ENCODE peak calls at places on chromosomes 6 and 20, in eight cellular contexts. One of them, this sample, is unnamed.

GRCh38 chr6:11324453-11325023 is 92.1 kb upstream of the NEDD9 start:
- DNase-seq in HCT116: no peak
- DNase-seq in nephron progenitor cell: no peak
- DNase-seq in right atrium auricular region: no peak
- DNase-seq in HFFc6: no peak
- DNase-seq in GM10248: peak
- DNase-seq in Calu3: no peak
- DNase-seq in fibroblast of lung: no peak
- DNase-seq in this sample: peak

GRCh38 chr20:55386686-55387085 is 618.6 kb downstream of the CBLN4 start:
- DNase-seq in HCT116: no peak
- DNase-seq in nephron progenitor cell: no peak
- DNase-seq in right atrium auricular region: no peak
- DNase-seq in HFFc6: no peak
- DNase-seq in GM10248: no peak
- DNase-seq in Calu3: no peak
- DNase-seq in fibroblast of lung: no peak
- DNase-seq in this sample: no peak

GRCh38 chr20:31587545-31588389 is 17.3 kb upstream of the ID1 start:
- DNase-seq in HCT116: no peak
- DNase-seq in nephron progenitor cell: peak
- DNase-seq in right atrium auricular region: no peak
- DNase-seq in HFFc6: no peak
- DNase-seq in GM10248: peak
- DNase-seq in Calu3: no peak
- DNase-seq in fibroblast of lung: peak
- DNase-seq in this sample: peak

GRCh38 chr6:33417127-33417902 is 592 bp downstream of the CUTA start:
- DNase-seq in HCT116: no peak
- DNase-seq in nephron progenitor cell: peak
- DNase-seq in right atrium auricular region: no peak
- DNase-seq in HFFc6: peak
- DNase-seq in GM10248: no peak
- DNase-seq in Calu3: peak
- DNase-seq in fibroblast of lung: peak
- DNase-seq in this sample: no peak

GRCh38 chr20:41719151-41719550 is 101.0 kb upstream of the CHD6 start:
- DNase-seq in HCT116: no peak
- DNase-seq in nephron progenitor cell: no peak
- DNase-seq in right atrium auricular region: no peak
- DNase-seq in HFFc6: no peak
- DNase-seq in GM10248: no peak
- DNase-seq in Calu3: no peak
- DNase-seq in fibroblast of lung: no peak
- DNase-seq in this sample: no peak

GRCh38 chr6:87825865-87826264 is 123.8 kb upstream of the AKIRIN2 start:
- DNase-seq in HCT116: no peak
- DNase-seq in nephron progenitor cell: no peak
- DNase-seq in right atrium auricular region: no peak
- DNase-seq in HFFc6: no peak
- DNase-seq in GM10248: no peak
- DNase-seq in Calu3: no peak
- DNase-seq in fibroblast of lung: no peak
- DNase-seq in this sample: no peak

GRCh38 chr20:19288061-19288460 is 75.6 kb downstream of the SLC24A3 start:
- DNase-seq in HCT116: no peak
- DNase-seq in nephron progenitor cell: no peak
- DNase-seq in right atrium auricular region: no peak
- DNase-seq in HFFc6: no peak
- DNase-seq in GM10248: no peak
- DNase-seq in Calu3: no peak
- DNase-seq in fibroblast of lung: peak
- DNase-seq in this sample: no peak

GRCh38 chr20:4490595-4491280 is 231.0 kb upstream of the PRND start:
- DNase-seq in HCT116: no peak
- DNase-seq in nephron progenitor cell: no peak
- DNase-seq in right atrium auricular region: no peak
- DNase-seq in HFFc6: peak
- DNase-seq in GM10248: no peak
- DNase-seq in Calu3: no peak
- DNase-seq in fibroblast of lung: peak
- DNase-seq in this sample: no peak

GRCh38 chr6:22445946-22446345 is 123.4 kb upstream of the HDGFL1 start:
- DNase-seq in HCT116: no peak
- DNase-seq in nephron progenitor cell: no peak
- DNase-seq in right atrium auricular region: no peak
- DNase-seq in HFFc6: no peak
- DNase-seq in GM10248: no peak
- DNase-seq in Calu3: no peak
- DNase-seq in fibroblast of lung: no peak
- DNase-seq in this sample: no peak

GRCh38 chr20:53728359-53728758 is 134.7 kb upstream of the ZNF217 start:
- DNase-seq in HCT116: no peak
- DNase-seq in nephron progenitor cell: no peak
- DNase-seq in right atrium auricular region: no peak
- DNase-seq in HFFc6: no peak
- DNase-seq in GM10248: no peak
- DNase-seq in Calu3: no peak
- DNase-seq in fibroblast of lung: no peak
- DNase-seq in this sample: no peak

GRCh38 chr20:24478584-24478983 is 9.2 kb downstream of the SYNDIG1 start:
- DNase-seq in HCT116: no peak
- DNase-seq in nephron progenitor cell: no peak
- DNase-seq in right atrium auricular region: no peak
- DNase-seq in HFFc6: no peak
- DNase-seq in GM10248: no peak
- DNase-seq in Calu3: no peak
- DNase-seq in fibroblast of lung: no peak
- DNase-seq in this sample: no peak

GRCh38 chr20:36285746-36286447 is 20.2 kb upstream of the DLGAP4 start:
- DNase-seq in HCT116: no peak
- DNase-seq in nephron progenitor cell: no peak
- DNase-seq in right atrium auricular region: no peak
- DNase-seq in HFFc6: no peak
- DNase-seq in GM10248: no peak
- DNase-seq in Calu3: no peak
- DNase-seq in fibroblast of lung: no peak
- DNase-seq in this sample: peak

GRCh38 chr6:5302995-5303622 is 41.8 kb downstream of the FARS2 start:
- DNase-seq in HCT116: peak
- DNase-seq in nephron progenitor cell: peak
- DNase-seq in right atrium auricular region: no peak
- DNase-seq in HFFc6: no peak
- DNase-seq in GM10248: peak
- DNase-seq in Calu3: peak
- DNase-seq in fibroblast of lung: no peak
- DNase-seq in this sample: peak

GRCh38 chr6:28281288-28282064 is at the start of gene PGBD1:
- DNase-seq in HCT116: peak
- DNase-seq in nephron progenitor cell: peak
- DNase-seq in right atrium auricular region: peak
- DNase-seq in HFFc6: peak
- DNase-seq in GM10248: peak
- DNase-seq in Calu3: peak
- DNase-seq in fibroblast of lung: peak
- DNase-seq in this sample: peak

GRCh38 chr20:43409041-43409913 is 48.4 kb upstream of the SRSF6 start:
- DNase-seq in HCT116: peak
- DNase-seq in nephron progenitor cell: peak
- DNase-seq in right atrium auricular region: no peak
- DNase-seq in HFFc6: peak
- DNase-seq in GM10248: no peak
- DNase-seq in Calu3: peak
- DNase-seq in fibroblast of lung: peak
- DNase-seq in this sample: no peak

GRCh38 chr20:11041396-11041795 is 367.6 kb upstream of the JAG1 start:
- DNase-seq in HCT116: no peak
- DNase-seq in nephron progenitor cell: no peak
- DNase-seq in right atrium auricular region: no peak
- DNase-seq in HFFc6: no peak
- DNase-seq in GM10248: no peak
- DNase-seq in Calu3: no peak
- DNase-seq in fibroblast of lung: no peak
- DNase-seq in this sample: no peak

GRCh38 chr6:154928325-154928922 is 66.7 kb upstream of the TIAM2 start:
- DNase-seq in HCT116: peak
- DNase-seq in nephron progenitor cell: peak
- DNase-seq in right atrium auricular region: peak
- DNase-seq in HFFc6: peak
- DNase-seq in GM10248: peak
- DNase-seq in Calu3: peak
- DNase-seq in fibroblast of lung: peak
- DNase-seq in this sample: peak

GRCh38 chr6:140380371-140381218 is 1006.1 kb upstream of the CITED2 start:
- DNase-seq in HCT116: no peak
- DNase-seq in nephron progenitor cell: no peak
- DNase-seq in right atrium auricular region: no peak
- DNase-seq in HFFc6: no peak
- DNase-seq in GM10248: no peak
- DNase-seq in Calu3: no peak
- DNase-seq in fibroblast of lung: peak
- DNase-seq in this sample: no peak

DNA sequence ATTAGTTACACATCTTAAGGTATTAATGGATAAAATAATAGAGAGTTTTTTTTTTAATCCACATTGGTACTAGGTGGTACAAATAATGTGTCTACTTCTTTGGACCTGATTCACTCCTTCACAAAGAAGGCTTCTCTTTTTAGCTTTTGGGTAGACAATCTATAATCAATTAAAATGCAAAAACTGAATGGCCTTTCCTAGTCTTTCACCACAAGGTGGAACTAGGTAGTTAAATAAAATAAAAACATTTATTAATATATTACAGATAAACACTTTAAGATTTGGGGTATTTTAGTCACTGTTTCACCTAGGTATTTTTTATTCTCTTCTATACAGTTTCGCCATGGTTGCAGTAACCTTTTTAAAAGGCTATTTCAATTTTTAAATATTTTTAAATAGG is 68.3 kb upstream of the DST start:
- DNase-seq in HCT116: no peak
- DNase-seq in nephron progenitor cell: no peak
- DNase-seq in right atrium auricular region: no peak
- DNase-seq in HFFc6: no peak
- DNase-seq in GM10248: no peak
- DNase-seq in Calu3: no peak
- DNase-seq in fibroblast of lung: no peak
- DNase-seq in this sample: no peak
- TF ChIP-seq CTCF in HCT116: no peak
- TF ChIP-seq CTCF in nephron progenitor cell: no peak
- TF ChIP-seq CTCF in right atrium auricular region: no peak
- TF ChIP-seq CTCF in HFFc6: peak
- TF ChIP-seq CTCF in GM10248: no peak
- TF ChIP-seq CTCF in Calu3: no peak
- TF ChIP-seq CTCF in fibroblast of lung: no peak
- TF ChIP-seq CTCF in this sample: no peak

DNA sequence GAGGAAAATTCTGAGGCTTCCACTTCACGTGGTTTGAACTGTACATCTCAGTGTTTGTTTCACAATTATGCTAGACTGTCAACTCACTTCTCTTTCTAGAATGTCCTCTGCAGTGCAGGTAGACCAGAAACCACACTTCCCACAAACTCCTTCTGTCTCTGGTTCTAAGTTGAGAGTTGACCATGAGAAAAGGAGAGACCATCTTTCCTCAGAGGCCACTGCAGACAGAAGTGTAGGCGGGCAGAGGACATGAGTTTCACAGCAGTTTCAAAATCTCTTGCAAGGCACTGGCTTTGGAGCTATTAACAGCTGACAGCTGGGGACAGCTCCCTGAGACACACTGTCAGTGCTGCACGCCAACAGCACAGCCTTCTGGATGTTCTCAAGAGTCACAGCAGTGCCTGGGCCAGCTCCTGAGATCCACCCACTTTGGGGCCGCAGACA is 55.4 kb upstream of the MOXD1 start:
- DNase-seq in HCT116: no peak
- DNase-seq in nephron progenitor cell: peak
- DNase-seq in right atrium auricular region: peak
- DNase-seq in HFFc6: peak
- DNase-seq in GM10248: peak
- DNase-seq in Calu3: no peak
- DNase-seq in fibroblast of lung: peak
- DNase-seq in this sample: peak
- TF ChIP-seq CTCF in HCT116: no peak
- TF ChIP-seq CTCF in nephron progenitor cell: no peak
- TF ChIP-seq CTCF in right atrium auricular region: peak
- TF ChIP-seq CTCF in HFFc6: no peak
- TF ChIP-seq CTCF in GM10248: peak
- TF ChIP-seq CTCF in Calu3: no peak
- TF ChIP-seq CTCF in fibroblast of lung: no peak
- TF ChIP-seq CTCF in this sample: peak

GRCh38 chr20:62395311-62396242 is 8.7 kb downstream of the RPS21 start:
- DNase-seq in HCT116: no peak
- DNase-seq in nephron progenitor cell: no peak
- DNase-seq in right atrium auricular region: no peak
- DNase-seq in HFFc6: no peak
- DNase-seq in GM10248: no peak
- DNase-seq in Calu3: peak
- DNase-seq in fibroblast of lung: no peak
- DNase-seq in this sample: no peak
- TF ChIP-seq CTCF in HCT116: peak
- TF ChIP-seq CTCF in nephron progenitor cell: no peak
- TF ChIP-seq CTCF in right atrium auricular region: no peak
- TF ChIP-seq CTCF in HFFc6: no peak
- TF ChIP-seq CTCF in GM10248: no peak
- TF ChIP-seq CTCF in Calu3: peak
- TF ChIP-seq CTCF in fibroblast of lung: no peak
- TF ChIP-seq CTCF in this sample: no peak

GRCh38 chr6:604579-604978 is 52.3 kb downstream of the HUS1B start:
- DNase-seq in HCT116: no peak
- DNase-seq in nephron progenitor cell: no peak
- DNase-seq in right atrium auricular region: no peak
- DNase-seq in HFFc6: no peak
- DNase-seq in GM10248: no peak
- DNase-seq in Calu3: no peak
- DNase-seq in fibroblast of lung: no peak
- DNase-seq in this sample: no peak

GRCh38 chr6:606829-607379 is 50.0 kb downstream of the HUS1B start:
- DNase-seq in HCT116: no peak
- DNase-seq in nephron progenitor cell: no peak
- DNase-seq in right atrium auricular region: no peak
- DNase-seq in HFFc6: no peak
- DNase-seq in GM10248: no peak
- DNase-seq in Calu3: no peak
- DNase-seq in fibroblast of lung: no peak
- DNase-seq in this sample: no peak

GRCh38 chr6:599946-600448 is 56.9 kb downstream of the HUS1B start:
- DNase-seq in HCT116: no peak
- DNase-seq in nephron progenitor cell: no peak
- DNase-seq in right atrium auricular region: no peak
- DNase-seq in HFFc6: no peak
- DNase-seq in GM10248: no peak
- DNase-seq in Calu3: no peak
- DNase-seq in fibroblast of lung: no peak
- DNase-seq in this sample: no peak

DNA sequence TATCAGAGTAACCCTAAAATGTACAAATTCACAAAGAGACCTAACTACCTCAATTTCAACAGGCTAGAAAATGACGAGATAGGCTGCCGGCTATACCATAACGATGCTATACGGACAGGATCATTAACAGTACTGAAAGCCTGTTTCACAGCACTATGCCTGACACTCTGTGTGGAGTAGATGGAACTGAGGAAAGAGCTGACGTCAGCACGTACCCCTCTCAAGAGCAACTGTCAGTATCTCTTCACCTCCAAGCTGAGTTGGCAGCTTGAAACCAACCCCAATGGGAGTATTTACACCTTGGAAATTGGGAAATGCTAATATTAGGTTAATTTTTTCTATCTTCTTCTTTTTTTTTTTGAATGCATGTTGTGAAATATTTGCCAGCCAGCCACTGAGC is 53.6 kb downstream of the HUS1B start:
- DNase-seq in HCT116: no peak
- DNase-seq in nephron progenitor cell: no peak
- DNase-seq in right atrium auricular region: no peak
- DNase-seq in HFFc6: no peak
- DNase-seq in GM10248: no peak
- DNase-seq in Calu3: no peak
- DNase-seq in fibroblast of lung: no peak
- DNase-seq in this sample: no peak
- TF ChIP-seq CTCF in HCT116: no peak
- TF ChIP-seq CTCF in nephron progenitor cell: no peak
- TF ChIP-seq CTCF in right atrium auricular region: no peak
- TF ChIP-seq CTCF in HFFc6: no peak
- TF ChIP-seq CTCF in GM10248: no peak
- TF ChIP-seq CTCF in Calu3: no peak
- TF ChIP-seq CTCF in fibroblast of lung: no peak
- TF ChIP-seq CTCF in this sample: no peak